ENCODE peak calls at places on chromosomes 11 and 22, in nine cellular contexts. One of them, this sample, is unnamed.
A peak's percentile ranks its signal among the peaks of the same experiment; 100 is the strongest.

GRCh38 chr11:34027516-34028406 is 23.8 kb upstream of the CAPRIN1 start:
- DNase-seq in OCI-LY7: no peak
- DNase-seq in naive thymus-derived CD4-positive, alpha-beta T cell: no peak
- DNase-seq in tibial nerve: no peak
- DNase-seq in lower leg skin: no peak
- DNase-seq in uterus: no peak
- DNase-seq in brain microvascular endothelial cell: no peak
- DNase-seq in H7: no peak
- DNase-seq in fibroblast of pulmonary artery: no peak
- DNase-seq in this sample: no peak

GRCh38 chr11:66936326-66936725 is 21.9 kb downstream of the PC start:
- DNase-seq in brain microvascular endothelial cell: peak; percentile 89
- DNase-seq in lower leg skin: no peak
- DNase-seq in OCI-LY7: no peak
- DNase-seq in uterus: no peak
- DNase-seq in H7: no peak
- DNase-seq in naive thymus-derived CD4-positive, alpha-beta T cell: no peak
- DNase-seq in fibroblast of pulmonary artery: peak; percentile 94
- DNase-seq in tibial nerve: no peak
- DNase-seq in this sample: no peak

GRCh38 chr11:44931466-44931865 is 19.2 kb downstream of the TP53I11 start:
- DNase-seq in fibroblast of pulmonary artery: no peak
- DNase-seq in tibial nerve: no peak
- DNase-seq in lower leg skin: no peak
- DNase-seq in brain microvascular endothelial cell: no peak
- DNase-seq in OCI-LY7: no peak
- DNase-seq in naive thymus-derived CD4-positive, alpha-beta T cell: no peak
- DNase-seq in uterus: no peak
- DNase-seq in H7: no peak
- DNase-seq in this sample: no peak

GRCh38 chr11:121055076-121055475 is 31.2 kb downstream of the TBCEL start:
- DNase-seq in OCI-LY7: no peak
- DNase-seq in naive thymus-derived CD4-positive, alpha-beta T cell: no peak
- DNase-seq in uterus: no peak
- DNase-seq in fibroblast of pulmonary artery: no peak
- DNase-seq in H7: no peak
- DNase-seq in brain microvascular endothelial cell: no peak
- DNase-seq in lower leg skin: no peak
- DNase-seq in tibial nerve: no peak
- DNase-seq in this sample: no peak

GRCh38 chr11:43515090-43515489 is 156.4 kb downstream of the TTC17 start:
- DNase-seq in H7: peak; percentile 70
- DNase-seq in naive thymus-derived CD4-positive, alpha-beta T cell: no peak
- DNase-seq in lower leg skin: no peak
- DNase-seq in fibroblast of pulmonary artery: no peak
- DNase-seq in uterus: no peak
- DNase-seq in tibial nerve: no peak
- DNase-seq in OCI-LY7: peak; percentile 6
- DNase-seq in brain microvascular endothelial cell: no peak
- DNase-seq in this sample: no peak

GRCh38 chr11:29135504-29135903 is 881.3 kb downstream of the KCNA4 start:
- DNase-seq in OCI-LY7: no peak
- DNase-seq in H7: no peak
- DNase-seq in lower leg skin: no peak
- DNase-seq in naive thymus-derived CD4-positive, alpha-beta T cell: no peak
- DNase-seq in brain microvascular endothelial cell: peak; percentile 23
- DNase-seq in tibial nerve: no peak
- DNase-seq in fibroblast of pulmonary artery: peak; percentile 25
- DNase-seq in uterus: no peak
- DNase-seq in this sample: no peak

GRCh38 chr11:68441466-68442230 is 18.9 kb upstream of the PPP6R3 start:
- DNase-seq in tibial nerve: no peak
- DNase-seq in OCI-LY7: peak; percentile 65
- DNase-seq in naive thymus-derived CD4-positive, alpha-beta T cell: no peak
- DNase-seq in brain microvascular endothelial cell: peak; percentile 36
- DNase-seq in lower leg skin: no peak
- DNase-seq in fibroblast of pulmonary artery: peak; percentile 14
- DNase-seq in uterus: no peak
- DNase-seq in H7: peak; percentile 55
- DNase-seq in this sample: no peak

GRCh38 chr11:20000393-20001134 is 159.7 kb downstream of the DBX1 start:
- DNase-seq in naive thymus-derived CD4-positive, alpha-beta T cell: no peak
- DNase-seq in uterus: no peak
- DNase-seq in lower leg skin: no peak
- DNase-seq in H7: peak; percentile 72
- DNase-seq in tibial nerve: no peak
- DNase-seq in fibroblast of pulmonary artery: no peak
- DNase-seq in OCI-LY7: no peak
- DNase-seq in brain microvascular endothelial cell: no peak
- DNase-seq in this sample: no peak

GRCh38 chr11:34056672-34057071 is 5.1 kb downstream of the CAPRIN1 start:
- DNase-seq in H7: no peak
- DNase-seq in naive thymus-derived CD4-positive, alpha-beta T cell: no peak
- DNase-seq in tibial nerve: no peak
- DNase-seq in lower leg skin: no peak
- DNase-seq in fibroblast of pulmonary artery: no peak
- DNase-seq in brain microvascular endothelial cell: no peak
- DNase-seq in OCI-LY7: no peak
- DNase-seq in uterus: no peak
- DNase-seq in this sample: no peak

DNA sequence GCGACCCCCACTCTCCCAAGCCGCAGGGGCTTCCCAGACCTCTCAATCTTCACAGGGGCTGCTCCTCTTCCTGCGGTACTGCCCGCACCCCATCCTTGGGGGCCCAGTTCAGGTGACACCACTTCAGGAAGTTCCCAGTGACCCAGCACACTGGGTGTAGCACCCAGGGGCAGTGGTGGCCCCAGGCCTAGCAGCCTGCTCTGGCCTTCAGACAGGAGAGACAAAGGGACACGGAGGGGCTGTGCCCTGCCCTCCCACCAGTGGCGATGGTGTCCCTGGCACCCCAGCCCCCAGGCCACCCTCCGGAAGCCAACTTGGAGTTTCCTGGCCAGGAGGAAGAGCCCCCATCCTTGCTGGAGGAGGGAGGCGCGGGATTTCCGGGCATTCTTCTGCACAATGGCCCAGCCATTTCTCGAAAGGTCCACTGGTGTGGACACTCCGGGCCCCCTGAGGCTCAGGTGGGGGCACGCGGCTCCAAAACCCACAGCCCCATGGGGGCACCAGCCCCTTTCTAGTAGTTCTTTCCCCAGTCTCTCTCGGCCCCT is 978 bp upstream of the CLDN5 start:
- DNase-seq in brain microvascular endothelial cell: no peak
- DNase-seq in naive thymus-derived CD4-positive, alpha-beta T cell: no peak
- DNase-seq in lower leg skin: no peak
- DNase-seq in tibial nerve: no peak
- DNase-seq in uterus: no peak
- DNase-seq in OCI-LY7: no peak
- DNase-seq in fibroblast of pulmonary artery: no peak
- DNase-seq in H7: no peak
- DNase-seq in this sample: no peak
- H3K4me3 ChIP-seq in brain microvascular endothelial cell: no peak overlapping the region
- H3K4me3 ChIP-seq in naive thymus-derived CD4-positive, alpha-beta T cell: no peak overlapping the region
- H3K4me3 ChIP-seq in lower leg skin: no peak overlapping the region
- H3K4me3 ChIP-seq in tibial nerve: no peak overlapping the region
- H3K4me3 ChIP-seq in uterus: no peak overlapping the region
- H3K4me3 ChIP-seq in OCI-LY7: no peak overlapping the region
- H3K4me3 ChIP-seq in fibroblast of pulmonary artery: no peak overlapping the region
- H3K4me3 ChIP-seq in H7: no peak overlapping the region
- H3K4me3 ChIP-seq in this sample: no peak overlapping the region

GRCh38 chr22:41334215-41334614 is 32.9 kb downstream of the ZC3H7B start:
- DNase-seq in H7: no peak
- DNase-seq in OCI-LY7: no peak
- DNase-seq in fibroblast of pulmonary artery: no peak
- DNase-seq in naive thymus-derived CD4-positive, alpha-beta T cell: no peak
- DNase-seq in tibial nerve: no peak
- DNase-seq in brain microvascular endothelial cell: no peak
- DNase-seq in lower leg skin: no peak
- DNase-seq in uterus: no peak
- DNase-seq in this sample: no peak

GRCh38 chr22:41332217-41332616 is 30.9 kb downstream of the ZC3H7B start:
- DNase-seq in fibroblast of pulmonary artery: no peak
- DNase-seq in H7: no peak
- DNase-seq in naive thymus-derived CD4-positive, alpha-beta T cell: no peak
- DNase-seq in brain microvascular endothelial cell: no peak
- DNase-seq in uterus: no peak
- DNase-seq in OCI-LY7: no peak
- DNase-seq in tibial nerve: no peak
- DNase-seq in lower leg skin: no peak
- DNase-seq in this sample: no peak

GRCh38 chr22:41338614-41339212 is 37.4 kb downstream of the ZC3H7B start:
- DNase-seq in naive thymus-derived CD4-positive, alpha-beta T cell: no peak
- DNase-seq in lower leg skin: no peak
- DNase-seq in H7: no peak
- DNase-seq in fibroblast of pulmonary artery: no peak
- DNase-seq in uterus: no peak
- DNase-seq in brain microvascular endothelial cell: no peak
- DNase-seq in tibial nerve: no peak
- DNase-seq in OCI-LY7: no peak
- DNase-seq in this sample: no peak

GRCh38 chr22:41333806-41334205 is 32.5 kb downstream of the ZC3H7B start:
- DNase-seq in OCI-LY7: no peak
- DNase-seq in fibroblast of pulmonary artery: no peak
- DNase-seq in tibial nerve: no peak
- DNase-seq in brain microvascular endothelial cell: no peak
- DNase-seq in naive thymus-derived CD4-positive, alpha-beta T cell: no peak
- DNase-seq in uterus: no peak
- DNase-seq in H7: no peak
- DNase-seq in lower leg skin: no peak
- DNase-seq in this sample: no peak

DNA sequence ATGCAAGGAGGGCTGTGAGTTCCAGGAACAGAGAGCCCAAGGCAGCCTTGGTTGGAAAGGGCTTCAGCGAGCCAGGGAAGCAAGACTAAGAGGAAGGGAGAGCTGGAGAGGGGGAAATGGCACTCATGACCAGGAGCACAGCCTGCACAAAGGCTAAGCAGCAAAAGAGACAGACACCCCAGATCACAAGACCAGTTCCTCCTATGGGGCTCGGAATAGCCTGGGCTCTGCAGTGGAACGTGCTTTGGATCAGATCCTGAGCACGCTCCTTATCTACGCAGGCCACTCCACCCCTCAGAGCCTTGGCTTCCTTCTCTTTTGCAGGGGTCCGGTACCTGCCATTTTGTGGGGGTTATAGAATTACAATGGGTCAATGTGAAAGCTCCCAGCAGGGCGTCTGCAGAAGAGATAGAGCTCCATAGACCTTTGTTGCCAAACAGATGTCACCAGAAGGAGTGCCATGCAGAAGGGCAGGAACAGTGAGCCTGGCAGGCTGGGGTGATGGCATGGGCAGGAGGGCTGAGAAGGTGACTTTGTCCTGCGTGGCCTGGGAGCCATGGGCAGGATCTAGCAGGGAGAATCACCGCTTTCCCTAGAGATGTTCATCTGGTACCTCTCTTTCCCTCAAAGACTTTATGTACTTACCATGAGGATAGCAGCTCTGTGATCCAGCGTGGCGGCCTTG is 33.8 kb downstream of the ZC3H7B start:
- DNase-seq in uterus: no peak
- DNase-seq in naive thymus-derived CD4-positive, alpha-beta T cell: no peak
- DNase-seq in fibroblast of pulmonary artery: no peak
- DNase-seq in H7: no peak
- DNase-seq in lower leg skin: no peak
- DNase-seq in tibial nerve: no peak
- DNase-seq in OCI-LY7: no peak
- DNase-seq in brain microvascular endothelial cell: no peak
- DNase-seq in this sample: no peak
- H3K4me3 ChIP-seq in uterus: no peak overlapping the region
- H3K4me3 ChIP-seq in naive thymus-derived CD4-positive, alpha-beta T cell: no peak overlapping the region
- H3K4me3 ChIP-seq in fibroblast of pulmonary artery: no peak overlapping the region
- H3K4me3 ChIP-seq in H7: no peak overlapping the region
- H3K4me3 ChIP-seq in lower leg skin: no peak overlapping the region
- H3K4me3 ChIP-seq in tibial nerve: no peak overlapping the region
- H3K4me3 ChIP-seq in OCI-LY7: no peak overlapping the region
- H3K4me3 ChIP-seq in brain microvascular endothelial cell: no peak overlapping the region
- H3K4me3 ChIP-seq in this sample: no peak overlapping the region

GRCh38 chr11:134124660-134125451 is 56.0 kb downstream of the JAM3 start:
- DNase-seq in tibial nerve: no peak
- DNase-seq in H7: peak; percentile 85
- DNase-seq in fibroblast of pulmonary artery: peak; percentile 66
- DNase-seq in OCI-LY7: no peak
- DNase-seq in uterus: peak; percentile 40
- DNase-seq in lower leg skin: peak; percentile 88
- DNase-seq in brain microvascular endothelial cell: peak; percentile 37
- DNase-seq in naive thymus-derived CD4-positive, alpha-beta T cell: no peak
- DNase-seq in this sample: no peak
- H3K4me3 ChIP-seq in tibial nerve: peak overlapping the region; percentile 31
- H3K4me3 ChIP-seq in H7: peak overlapping the region; percentile 14
- H3K4me3 ChIP-seq in fibroblast of pulmonary artery: peak overlapping the region; percentile 52
- H3K4me3 ChIP-seq in OCI-LY7: no peak overlapping the region
- H3K4me3 ChIP-seq in uterus: peak overlapping the region; percentile 43
- H3K4me3 ChIP-seq in lower leg skin: no peak overlapping the region
- H3K4me3 ChIP-seq in brain microvascular endothelial cell: peak overlapping the region; percentile 51
- H3K4me3 ChIP-seq in naive thymus-derived CD4-positive, alpha-beta T cell: no peak overlapping the region
- H3K4me3 ChIP-seq in this sample: no peak overlapping the region

GRCh38 chr22:49042877-49043859 is 784.5 kb downstream of the BRD1 start:
- DNase-seq in fibroblast of pulmonary artery: no peak
- DNase-seq in brain microvascular endothelial cell: no peak
- DNase-seq in OCI-LY7: no peak
- DNase-seq in tibial nerve: no peak
- DNase-seq in H7: peak; percentile 43
- DNase-seq in uterus: no peak
- DNase-seq in lower leg skin: no peak
- DNase-seq in naive thymus-derived CD4-positive, alpha-beta T cell: no peak
- DNase-seq in this sample: no peak

GRCh38 chr22:49045276-49045675 is 782.4 kb downstream of the BRD1 start:
- DNase-seq in OCI-LY7: no peak
- DNase-seq in brain microvascular endothelial cell: no peak
- DNase-seq in uterus: no peak
- DNase-seq in tibial nerve: no peak
- DNase-seq in lower leg skin: no peak
- DNase-seq in H7: no peak
- DNase-seq in fibroblast of pulmonary artery: no peak
- DNase-seq in naive thymus-derived CD4-positive, alpha-beta T cell: no peak
- DNase-seq in this sample: no peak

GRCh38 chr22:49046000-49046545 is 781.6 kb downstream of the BRD1 start:
- DNase-seq in brain microvascular endothelial cell: no peak
- DNase-seq in lower leg skin: no peak
- DNase-seq in OCI-LY7: no peak
- DNase-seq in tibial nerve: no peak
- DNase-seq in naive thymus-derived CD4-positive, alpha-beta T cell: no peak
- DNase-seq in fibroblast of pulmonary artery: no peak
- DNase-seq in H7: no peak
- DNase-seq in uterus: no peak
- DNase-seq in this sample: no peak

GRCh38 chr22:49044776-49045175 is 782.9 kb downstream of the BRD1 start:
- DNase-seq in brain microvascular endothelial cell: no peak
- DNase-seq in naive thymus-derived CD4-positive, alpha-beta T cell: no peak
- DNase-seq in tibial nerve: no peak
- DNase-seq in uterus: no peak
- DNase-seq in fibroblast of pulmonary artery: no peak
- DNase-seq in OCI-LY7: no peak
- DNase-seq in H7: no peak
- DNase-seq in lower leg skin: no peak
- DNase-seq in this sample: no peak

DNA sequence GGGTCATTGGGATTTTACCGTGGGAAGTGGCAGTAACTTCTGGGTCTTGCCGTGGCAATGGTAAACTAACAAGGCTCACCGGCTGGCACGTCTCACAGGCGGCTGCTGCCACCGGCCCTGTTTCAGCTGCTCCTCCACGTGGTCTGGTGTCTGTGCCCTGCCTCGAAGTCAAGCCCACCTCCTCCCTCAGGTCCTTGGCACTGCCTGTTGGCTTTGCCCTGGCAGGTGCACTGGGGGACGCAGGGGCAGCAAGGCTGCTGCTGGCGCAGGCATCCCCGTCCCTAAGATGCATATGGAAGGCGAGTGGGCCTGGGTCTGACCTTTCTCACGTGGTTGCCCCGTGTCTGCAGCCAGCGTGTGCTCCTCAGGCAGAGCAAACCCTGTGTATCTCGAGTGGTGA is 783.6 kb downstream of the BRD1 start:
- DNase-seq in brain microvascular endothelial cell: no peak
- DNase-seq in OCI-LY7: no peak
- DNase-seq in fibroblast of pulmonary artery: no peak
- DNase-seq in tibial nerve: no peak
- DNase-seq in lower leg skin: no peak
- DNase-seq in naive thymus-derived CD4-positive, alpha-beta T cell: no peak
- DNase-seq in uterus: no peak
- DNase-seq in H7: no peak
- DNase-seq in this sample: no peak
- H3K4me3 ChIP-seq in brain microvascular endothelial cell: no peak overlapping the region
- H3K4me3 ChIP-seq in OCI-LY7: no peak overlapping the region
- H3K4me3 ChIP-seq in fibroblast of pulmonary artery: no peak overlapping the region
- H3K4me3 ChIP-seq in tibial nerve: no peak overlapping the region
- H3K4me3 ChIP-seq in lower leg skin: no peak overlapping the region
- H3K4me3 ChIP-seq in naive thymus-derived CD4-positive, alpha-beta T cell: no peak overlapping the region
- H3K4me3 ChIP-seq in uterus: no peak overlapping the region
- H3K4me3 ChIP-seq in H7: no peak overlapping the region
- H3K4me3 ChIP-seq in this sample: no peak overlapping the region

This sample was measured in Jurkat, Clone E6-1.